ENCODE peak calls at places on chromosome 6, in eight cellular contexts. O, D, L, T, W, A, J and S are unnamed samples.

GRCh38 chr6:52663120-52663934 is 7.6 kb upstream of the TMEM14A start:
- DNase-seq in T (peak), W (peak), A (peak), L (peak), J (no peak), O (peak), D (peak), S (peak)

GRCh38 chr6:145508107-145508506 is 227.2 kb downstream of the EPM2A start:
- DNase-seq in W (no peak), J (no peak), L (no peak), A (no peak), T (no peak), D (no peak), O (no peak), S (no peak)

GRCh38 chr6:110357696-110358535 is at the start of gene METTL24:
- DNase-seq in D (peak), J (peak), T (no peak), L (no peak), A (no peak), O (no peak), W (no peak), S (no peak)

GRCh38 chr6:23523771-23524170 is 602.2 kb upstream of the NRSN1 start:
- DNase-seq in T (no peak), A (no peak), L (no peak), D (no peak), O (no peak), J (no peak), W (no peak), S (no peak)

GRCh38 chr6:164098857-164099534 is 684.5 kb downstream of the QKI start:
- DNase-seq in O (no peak), W (no peak), J (no peak), T (no peak), A (no peak), D (no peak), L (no peak), S (no peak)

GRCh38 chr6:137795510-137795909 is 71.5 kb upstream of the TNFAIP3 start:
- DNase-seq in W (no peak), O (no peak), A (no peak), L (no peak), J (no peak), T (no peak), D (peak), S (no peak)

GRCh38 chr6:137475103-137475502 is 19.1 kb downstream of the OLIG3 start:
- DNase-seq in L (no peak), O (no peak), J (no peak), W (no peak), D (no peak), A (no peak), T (no peak), S (no peak)

GRCh38 chr6:111921108-111921507 is 47.9 kb upstream of the FYN start:
- DNase-seq in A (no peak), W (no peak), D (no peak), J (no peak), L (no peak), O (no peak), T (no peak), S (no peak)

GRCh38 chr6:118509009-118509617 is 39.0 kb upstream of the PLN start:
- DNase-seq in T (no peak), J (no peak), W (peak), A (peak), L (peak), O (no peak), D (no peak), S (peak)

GRCh38 chr6:153476243-153476642 is 345.2 kb upstream of the RGS17 start:
- DNase-seq in L (no peak), J (no peak), D (no peak), O (no peak), A (no peak), W (no peak), T (no peak), S (no peak)

GRCh38 chr6:170314983-170315382 is 8.4 kb downstream of the FAM120B start:
- DNase-seq in T (no peak), W (no peak), O (no peak), A (no peak), J (no peak), L (no peak), D (no peak), S (no peak)

GRCh38 chr6:28816909-28817807 is 106.6 kb downstream of the TRIM27 start:
- DNase-seq in O (no peak), T (no peak), D (no peak), W (no peak), J (no peak), L (no peak), A (peak), S (peak)

GRCh38 chr6:106731144-106731842 is 101.9 kb downstream of the QRSL1 start:
- DNase-seq in D (no peak), W (no peak), O (no peak), T (no peak), A (no peak), J (peak), L (no peak), S (no peak)